ENCODE peak calls at places on chromosomes 13 and 19, in four cellular contexts. One of them, this sample, is unnamed.

GRCh38 chr19:57559008-57559403 is 657 bp downstream of the ZNF550 start:
- DNase-seq in H1: no peak
- DNase-seq in HepG2: peak
- DNase-seq in K562: peak
- DNase-seq in this sample: no peak

GRCh38 chr13:87827479-87827878 is 156.3 kb downstream of the SLITRK5 start:
- DNase-seq in K562: no peak
- DNase-seq in HepG2: no peak
- DNase-seq in H1: no peak
- DNase-seq in this sample: no peak

GRCh38 chr13:26557051-26557392 is 461 bp upstream of the WASF3 start:
- DNase-seq in K562: no peak
- DNase-seq in H1: no peak
- DNase-seq in HepG2: no peak
- DNase-seq in this sample: peak

GRCh38 chr19:9934132-9934950 is 2.0 kb downstream of the OLFM2 start:
- DNase-seq in H1: peak
- DNase-seq in HepG2: peak
- DNase-seq in K562: peak
- DNase-seq in this sample: peak

GRCh38 chr13:97574926-97575325 is 141.0 kb downstream of the RAP2A start:
- DNase-seq in HepG2: peak
- DNase-seq in H1: peak
- DNase-seq in K562: no peak
- DNase-seq in this sample: peak

GRCh38 chr13:99605417-99606321 is 104.4 kb downstream of the TM9SF2 start:
- DNase-seq in H1: peak
- DNase-seq in HepG2: peak
- DNase-seq in K562: peak
- DNase-seq in this sample: peak

GRCh38 chr13:23722726-23723453 is 152.7 kb downstream of the TNFRSF19 start:
- DNase-seq in H1: no peak
- DNase-seq in K562: no peak
- DNase-seq in HepG2: peak
- DNase-seq in this sample: no peak

GRCh38 chr13:79767126-79767525 is 286.2 kb downstream of the NDFIP2 start:
- DNase-seq in K562: no peak
- DNase-seq in H1: no peak
- DNase-seq in HepG2: no peak
- DNase-seq in this sample: no peak

GRCh38 chr19:20035935-20036334 is 3.4 kb downstream of the ZNF682 start:
- DNase-seq in HepG2: no peak
- DNase-seq in K562: no peak
- DNase-seq in H1: no peak
- DNase-seq in this sample: no peak

GRCh38 chr19:18735752-18736151 is 52.3 kb downstream of the CRTC1 start:
- DNase-seq in HepG2: no peak
- DNase-seq in K562: no peak
- DNase-seq in H1: no peak
- DNase-seq in this sample: no peak

GRCh38 chr13:40064723-40065122 is 409.3 kb downstream of the COG6 start:
- DNase-seq in K562: no peak
- DNase-seq in HepG2: no peak
- DNase-seq in H1: no peak
- DNase-seq in this sample: no peak

GRCh38 chr13:40187836-40188591 is 478.4 kb downstream of the FOXO1 start:
- DNase-seq in H1: no peak
- DNase-seq in K562: no peak
- DNase-seq in HepG2: no peak
- DNase-seq in this sample: no peak

GRCh38 chr13:32880636-32881035 is 135.6 kb upstream of the KL start:
- DNase-seq in HepG2: no peak
- DNase-seq in H1: no peak
- DNase-seq in K562: no peak
- DNase-seq in this sample: no peak

GRCh38 chr13:90461398-90461797 is 886.1 kb upstream of the MIR17HG start:
- DNase-seq in HepG2: no peak
- DNase-seq in H1: no peak
- DNase-seq in K562: no peak
- DNase-seq in this sample: no peak

GRCh38 chr19:35155441-35155840 is 906 bp downstream of the FXYD5 start:
- DNase-seq in HepG2: no peak
- DNase-seq in K562: peak
- DNase-seq in H1: no peak
- DNase-seq in this sample: no peak

GRCh38 chr13:74770361-74770760 is 636.2 kb upstream of the KLF12 start:
- DNase-seq in HepG2: no peak
- DNase-seq in K562: no peak
- DNase-seq in H1: no peak
- DNase-seq in this sample: no peak
- TF ChIP-seq FOSL1 in HepG2: no peak
- TF ChIP-seq FOSL1 in K562: no peak
- TF ChIP-seq FOSL1 in H1: no peak
- TF ChIP-seq FOSL1 in this sample: no peak

GRCh38 chr19:710767-711166 is 2.0 kb downstream of the PALM start:
- DNase-seq in K562: no peak
- DNase-seq in H1: no peak
- DNase-seq in HepG2: no peak
- DNase-seq in this sample: no peak
- H3K4me3 ChIP-seq in K562: no peak
- H3K4me3 ChIP-seq in H1: no peak
- H3K4me3 ChIP-seq in HepG2: no peak
- H3K4me3 ChIP-seq in this sample: no peak

GRCh38 chr19:3734310-3734600 is 26.1 kb downstream of the TJP3 start:
- DNase-seq in HepG2: no peak
- DNase-seq in K562: no peak
- DNase-seq in H1: no peak
- DNase-seq in this sample: no peak
- TF ChIP-seq YY1 in HepG2: no peak
- TF ChIP-seq YY1 in K562: no peak
- TF ChIP-seq YY1 in H1: no peak
- TF ChIP-seq YY1 in this sample: no peak

DNA sequence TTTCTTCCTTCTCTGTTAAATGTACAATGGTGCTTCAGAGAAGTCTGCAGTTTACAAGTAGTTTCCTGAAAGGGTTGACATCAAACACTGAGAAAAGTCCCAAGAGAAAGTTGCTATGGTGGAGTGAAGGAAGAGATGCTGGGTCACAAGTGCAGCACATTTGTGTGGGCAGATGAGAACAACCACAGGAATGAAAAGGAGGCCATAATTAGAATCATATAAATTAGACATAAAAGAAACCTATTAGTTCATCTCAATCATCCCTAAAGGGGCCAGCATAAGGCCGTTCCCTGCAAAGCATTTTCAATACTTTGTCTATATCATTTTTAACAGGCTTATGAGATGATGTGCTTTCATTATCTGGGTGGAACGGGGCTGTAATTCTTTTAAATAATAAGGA is 359.2 kb downstream of the IRS2 start:
- DNase-seq in HepG2: no peak
- DNase-seq in H1: no peak
- DNase-seq in K562: no peak
- DNase-seq in this sample: no peak
- TF ChIP-seq FOSL1 in HepG2: no peak
- TF ChIP-seq FOSL1 in H1: no peak
- TF ChIP-seq FOSL1 in K562: no peak
- TF ChIP-seq FOSL1 in this sample: no peak

GRCh38 chr19:45866400-45867176 is 2.5 kb downstream of the FOXA3 start:
- DNase-seq in HepG2: no peak
- DNase-seq in K562: no peak
- DNase-seq in H1: no peak
- DNase-seq in this sample: no peak

GRCh38 chr19:45864629-45865082 is 530 bp downstream of the FOXA3 start:
- DNase-seq in K562: no peak
- DNase-seq in HepG2: no peak
- DNase-seq in H1: peak
- DNase-seq in this sample: no peak

GRCh38 chr19:45863840-45864628 is at the start of gene FOXA3:
- DNase-seq in K562: peak
- DNase-seq in H1: peak
- DNase-seq in HepG2: peak
- DNase-seq in this sample: no peak

GRCh38 chr19:45863335-45863839 is 440 bp upstream of the SYMPK start:
- DNase-seq in HepG2: no peak
- DNase-seq in H1: no peak
- DNase-seq in K562: no peak
- DNase-seq in this sample: no peak

GRCh38 chr19:45865269-45865948 is 1.3 kb downstream of the FOXA3 start:
- DNase-seq in K562: no peak
- DNase-seq in HepG2: no peak
- DNase-seq in H1: peak
- DNase-seq in this sample: no peak
- H3K4me3 ChIP-seq in K562: no peak
- H3K4me3 ChIP-seq in HepG2: peak
- H3K4me3 ChIP-seq in H1: peak
- H3K4me3 ChIP-seq in this sample: no peak

GRCh38 chr13:75359266-75359665 is 122.7 kb downstream of the TBC1D4 start:
- DNase-seq in K562: no peak
- DNase-seq in HepG2: no peak
- DNase-seq in H1: no peak
- DNase-seq in this sample: peak
- TF ChIP-seq YY1 in K562: no peak
- TF ChIP-seq YY1 in HepG2: no peak
- TF ChIP-seq YY1 in H1: no peak
- TF ChIP-seq YY1 in this sample: no peak

GRCh38 chr13:49134305-49134704 is 85.8 kb upstream of the MLNR start:
- DNase-seq in HepG2: no peak
- DNase-seq in H1: no peak
- DNase-seq in K562: no peak
- DNase-seq in this sample: no peak
- TF ChIP-seq FOSL1 in HepG2: no peak
- TF ChIP-seq FOSL1 in H1: no peak
- TF ChIP-seq FOSL1 in K562: no peak
- TF ChIP-seq FOSL1 in this sample: no peak

GRCh38 chr19:40776364-40776763 is 1.0 kb downstream of the MIA start:
- DNase-seq in K562: no peak
- DNase-seq in HepG2: no peak
- DNase-seq in H1: no peak
- DNase-seq in this sample: no peak
- H3K4me3 ChIP-seq in K562: no peak
- H3K4me3 ChIP-seq in HepG2: no peak
- H3K4me3 ChIP-seq in H1: no peak
- H3K4me3 ChIP-seq in this sample: no peak

This sample was measured in HCT116.